ENCODE peak calls at places on chromosomes 13 and 19, in nine cellular contexts. A is GM23338, C is heart right ventricle, O is osteoblast, P is ovary, M is Peyer's patch, S is neural progenitor cell, N is gastrocnemius medialis, B is prostate gland. H is an unnamed sample.

GRCh38 chr13:42041017-42041683 is 7.3 kb upstream of the DGKH start:
- DNase-seq in S (peak), O (peak), P (peak), A (peak), M (peak), B (peak), C (peak), N (peak), H (no peak)

GRCh38 chr13:70203661-70204229 is 95.5 kb upstream of the KLHL1 start:
- DNase-seq in N (no peak), C (no peak), S (peak), B (no peak), O (no peak), A (peak), M (no peak), P (no peak), H (no peak)

GRCh38 chr19:33430674-33431277 is 57.3 kb downstream of the CEBPG start:
- DNase-seq in A (peak), N (no peak), C (peak), S (peak), B (peak), P (no peak), O (peak), M (peak), H (peak)

GRCh38 chr19:58196911-58197616 is 14.2 kb downstream of the ZNF274 start:
- DNase-seq in O (no peak), P (no peak), A (peak), N (no peak), B (no peak), C (no peak), M (no peak), S (no peak), H (no peak)

GRCh38 chr13:110336681-110337080 is 29.6 kb downstream of the COL4A2 start:
- DNase-seq in O (no peak), N (no peak), P (no peak), A (no peak), S (no peak), M (no peak), C (no peak), B (no peak), H (no peak)

GRCh38 chr19:57664269-57665127 is 4.2 kb upstream of the ZSCAN4 start:
- DNase-seq in S (peak), N (peak), O (peak), A (peak), B (peak), C (peak), M (no peak), P (peak), H (no peak)

GRCh38 chr13:21011378-21011777 is 50.0 kb downstream of the LATS2 start:
- DNase-seq in C (no peak), P (no peak), B (no peak), M (no peak), S (no peak), A (no peak), N (no peak), O (no peak), H (no peak)

GRCh38 chr13:52980695-52981094 is 47.9 kb upstream of the OLFM4 start:
- DNase-seq in M (no peak), S (no peak), P (no peak), C (no peak), A (no peak), O (no peak), B (no peak), N (no peak), H (no peak)

GRCh38 chr13:98225036-98225940 is 48.2 kb upstream of the RNF113B start:
- DNase-seq in B (peak), S (no peak), M (no peak), N (no peak), A (no peak), O (no peak), P (no peak), C (no peak), H (no peak)

GRCh38 chr19:401836-402535 is 7.0 kb downstream of the C2CD4C start:
- DNase-seq in P (no peak), S (no peak), A (no peak), N (no peak), O (peak), B (no peak), C (peak), M (no peak), H (no peak)

GRCh38 chr19:29328586-29328985 is 115.6 kb upstream of the UQCRFS1 start:
- DNase-seq in A (no peak), S (no peak), P (no peak), C (no peak), O (no peak), M (no peak), B (peak), N (no peak), H (no peak)

GRCh38 chr19:19627442-19627715 is 641 bp downstream of the LPAR2 start:
- DNase-seq in M (no peak), C (no peak), N (no peak), S (no peak), A (no peak), P (no peak), O (no peak), B (no peak), H (no peak)

GRCh38 chr19:35908010-35908441 is at the start of gene TYROBP:
- DNase-seq in C (peak), B (no peak), A (no peak), P (no peak), O (peak), N (no peak), S (no peak), M (no peak), H (no peak)

GRCh38 chr19:24140099-24140498 is 53.1 kb downstream of the ZNF254 start:
- DNase-seq in O (no peak), A (no peak), S (no peak), B (no peak), M (no peak), P (no peak), N (no peak), C (no peak), H (peak)

GRCh38 chr19:34316741-34317241 is 48.2 kb upstream of the GPI start:
- DNase-seq in O (peak), M (no peak), C (no peak), N (no peak), B (no peak), P (no peak), A (no peak), S (no peak), H (no peak)

GRCh38 chr19:11078893-11079292 is 10.4 kb upstream of the LDLR start:
- DNase-seq in M (no peak), S (no peak), C (no peak), B (no peak), N (no peak), O (no peak), A (no peak), P (no peak), H (no peak)

GRCh38 chr19:18460313-18460712 is 22.4 kb upstream of the ISYNA1 start:
- DNase-seq in P (peak), S (no peak), M (no peak), B (no peak), O (peak), N (peak), A (no peak), C (peak), H (peak)

GRCh38 chr13:101712026-101712348 is 259.5 kb downstream of the ITGBL1 start:
- DNase-seq in C (no peak), N (no peak), A (no peak), S (no peak), B (no peak), P (no peak), O (no peak), M (no peak), H (no peak)

GRCh38 chr13:76019421-76020044 is 383.4 kb downstream of the LMO7 start:
- DNase-seq in N (no peak), S (peak), P (no peak), M (no peak), O (no peak), A (peak), B (no peak), C (peak), H (no peak)

GRCh38 chr19:34051255-34051654 is 121.0 kb upstream of the LSM14A start:
- DNase-seq in N (no peak), A (no peak), C (no peak), S (no peak), B (no peak), O (no peak), P (no peak), M (no peak), H (no peak)

GRCh38 chr13:34546841-34547240 is 395.2 kb upstream of the NBEA start:
- DNase-seq in N (no peak), C (no peak), A (no peak), B (no peak), O (no peak), M (no peak), S (no peak), P (no peak), H (no peak)

GRCh38 chr19:16363133-16363851 is 38.7 kb downstream of the KLF2 start:
- DNase-seq in B (peak), S (no peak), M (no peak), P (no peak), O (peak), N (no peak), A (no peak), C (no peak), H (no peak)

GRCh38 chr13:61414136-61414535 is 1.5 kb downstream of the PCDH20 start:
- DNase-seq in C (no peak), S (peak), B (no peak), O (peak), N (no peak), M (no peak), A (peak), P (no peak), H (no peak)

GRCh38 chr13:61417171-61417570 is 1.5 kb upstream of the PCDH20 start:
- DNase-seq in C (no peak), O (no peak), P (no peak), B (no peak), N (no peak), S (no peak), A (no peak), M (no peak), H (no peak)

GRCh38 chr13:61414686-61415664 is 674 bp downstream of the PCDH20 start:
- DNase-seq in B (peak), P (no peak), N (no peak), M (no peak), C (peak), O (peak), S (peak), A (peak), H (no peak)

GRCh38 chr13:61413572-61413971 is 2.1 kb downstream of the PCDH20 start:
- DNase-seq in P (no peak), M (no peak), O (no peak), C (no peak), N (no peak), B (no peak), A (peak), S (peak), H (no peak)

DNA sequence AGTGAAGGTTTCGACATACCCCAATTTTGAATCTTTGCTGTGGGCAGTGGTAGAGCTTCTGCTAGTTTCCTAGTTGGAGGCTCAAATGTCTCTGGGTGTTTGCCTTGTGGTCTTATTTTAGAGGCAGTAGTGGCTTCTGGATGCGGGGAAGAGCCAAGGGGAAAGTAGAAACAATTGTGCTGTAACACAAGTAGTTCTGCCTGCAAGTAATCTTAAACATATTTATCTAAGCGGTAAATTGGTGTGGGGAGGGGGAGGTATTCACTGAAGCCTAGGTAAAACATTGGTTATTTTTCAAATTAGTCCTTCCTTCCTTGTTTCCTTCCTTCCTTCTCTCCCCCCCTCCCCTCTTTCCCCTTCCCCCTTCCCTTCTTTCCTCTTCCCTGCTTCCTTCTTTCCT is at the start of gene PCDH20:
- DNase-seq in M (no peak), N (no peak), C (no peak), S (no peak), A (no peak), B (no peak), O (peak), P (no peak), H (no peak)
- H3K4me3 ChIP-seq in M (peak), N (peak), C (peak), S (peak), A (peak), B (peak), O (no peak), P (peak), H (no peak)

GRCh38 chr13:84844473-84844872 is 954.7 kb downstream of the SLITRK6 start:
- DNase-seq in O (no peak), A (peak), B (no peak), N (no peak), S (peak), P (no peak), M (no peak), C (no peak), H (no peak)
- TF ChIP-seq CTCF in O (no peak), A (peak), B (no peak), N (no peak), S (peak), P (no peak), M (no peak), C (no peak), H (peak)

DNA sequence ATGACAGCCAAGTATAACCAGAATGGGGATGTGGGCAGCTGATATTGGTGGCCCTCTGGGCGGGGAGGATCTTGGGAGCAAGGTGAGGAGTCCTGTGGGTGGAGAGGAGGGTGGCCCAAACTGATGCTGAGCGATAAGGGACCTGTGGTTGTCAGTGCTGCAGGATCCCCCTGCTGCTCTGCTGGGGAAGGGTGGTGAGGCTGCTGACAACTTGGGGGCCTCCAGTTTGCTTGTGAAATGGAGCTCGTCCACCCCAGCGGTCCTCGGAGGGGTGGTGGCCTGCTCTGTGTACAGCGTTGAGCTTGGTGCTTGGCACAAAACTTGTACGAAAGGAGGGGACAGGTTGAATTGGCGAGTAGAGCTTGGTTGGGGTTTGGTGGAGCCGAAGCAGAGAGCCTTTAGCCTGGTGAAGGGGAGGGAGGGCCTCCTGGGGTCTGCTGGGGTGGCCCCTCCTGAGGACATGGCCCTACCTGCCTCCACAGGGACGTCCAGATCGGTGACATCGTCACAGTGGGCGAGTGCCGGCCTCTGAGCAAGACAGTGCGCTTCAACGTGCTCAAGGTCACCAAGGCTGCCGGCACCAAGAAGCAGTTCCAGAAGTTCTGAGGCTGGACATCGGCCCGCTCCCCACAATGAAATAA is 2.9 kb downstream of the RPS11 start:
- DNase-seq in B (no peak), M (no peak), O (peak), P (no peak), S (no peak), A (no peak), N (no peak), C (no peak), H (no peak)
- H3K27ac ChIP-seq in B (peak), M (peak), O (no peak), P (no peak), S (peak), A (peak), N (peak), C (peak), H (no peak)

GRCh38 chr19:13343514-13343913 is 162.8 kb downstream of the CACNA1A start:
- DNase-seq in O (no peak), M (no peak), C (no peak), B (no peak), P (no peak), S (no peak), N (no peak), A (no peak), H (no peak)
- H3K4me3 ChIP-seq in O (no peak), M (no peak), C (no peak), B (no peak), P (no peak), S (no peak), N (no peak), A (no peak), H (no peak)

GRCh38 chr13:23678768-23679167 is 108.6 kb downstream of the TNFRSF19 start:
- DNase-seq in S (no peak), P (no peak), B (no peak), N (no peak), O (no peak), C (no peak), A (no peak), M (no peak), H (no peak)
- TF ChIP-seq CTCF in S (no peak), P (no peak), B (no peak), N (no peak), O (no peak), C (no peak), A (no peak), M (no peak), H (no peak)

GRCh38 chr19:4909172-4909896 is at the start of gene UHRF1:
- DNase-seq in N (no peak), P (no peak), S (peak), A (peak), M (no peak), B (no peak), C (no peak), O (peak), H (no peak)

GRCh38 chr19:4909897-4910593 is 744 bp downstream of the UHRF1 start:
- DNase-seq in B (peak), S (peak), N (peak), C (peak), M (peak), A (peak), P (peak), O (peak), H (peak)

GRCh38 chr19:4908781-4909171 is 525 bp upstream of the UHRF1 start:
- DNase-seq in M (no peak), N (no peak), P (no peak), C (no peak), A (no peak), S (no peak), B (no peak), O (peak), H (no peak)

GRCh38 chr19:4906963-4907362 is 2.3 kb upstream of the UHRF1 start:
- DNase-seq in M (no peak), S (no peak), C (no peak), B (no peak), P (no peak), O (peak), N (no peak), A (no peak), H (no peak)

GRCh38 chr19:4908311-4908710 is 990 bp upstream of the UHRF1 start:
- DNase-seq in S (no peak), B (no peak), C (no peak), M (no peak), A (peak), P (no peak), N (no peak), O (peak), H (no peak)
- H3K27ac ChIP-seq in S (no peak), B (no peak), C (no peak), M (no peak), A (no peak), P (no peak), N (no peak), O (no peak), H (no peak)

GRCh38 chr13:63206431-63206830 is 1790.8 kb upstream of the PCDH20 start:
- DNase-seq in A (no peak), S (no peak), O (no peak), C (no peak), P (no peak), B (no peak), N (no peak), M (no peak), H (no peak)
- H3K4me3 ChIP-seq in A (no peak), S (no peak), O (no peak), C (no peak), P (no peak), B (no peak), N (no peak), M (no peak), H (no peak)